ENCODE peak calls at places on chromosome 12, in ten cellular contexts. One of them, this sample, is unnamed.

GRCh38 chr12:69540606-69541386 is 44.5 kb upstream of the CCT2 start:
- DNase-seq in CD4-positive, alpha-beta T cell: no peak
- DNase-seq in SK-N-SH: no peak
- DNase-seq in tibial nerve: no peak
- DNase-seq in body of pancreas: no peak
- DNase-seq in CD8-positive, alpha-beta T cell: no peak
- DNase-seq in cardiac muscle cell: no peak
- DNase-seq in lower leg skin: no peak
- DNase-seq in fibroblast of the aortic adventitia: peak; percentile 74
- DNase-seq in nephron progenitor cell: no peak
- DNase-seq in this sample: no peak

GRCh38 chr12:9049520-9050133 is 60.3 kb downstream of the KLRG1 start:
- DNase-seq in cardiac muscle cell: peak; percentile 56
- DNase-seq in CD4-positive, alpha-beta T cell: no peak
- DNase-seq in tibial nerve: no peak
- DNase-seq in fibroblast of the aortic adventitia: peak; percentile 73
- DNase-seq in CD8-positive, alpha-beta T cell: peak; percentile 30
- DNase-seq in body of pancreas: no peak
- DNase-seq in lower leg skin: no peak
- DNase-seq in SK-N-SH: peak; percentile 44
- DNase-seq in nephron progenitor cell: peak; percentile 15
- DNase-seq in this sample: peak; percentile 40

GRCh38 chr12:112971248-112971647 is 7.1 kb upstream of the OAS2 start:
- DNase-seq in tibial nerve: no peak
- DNase-seq in SK-N-SH: peak; percentile 78
- DNase-seq in cardiac muscle cell: no peak
- DNase-seq in lower leg skin: no peak
- DNase-seq in fibroblast of the aortic adventitia: no peak
- DNase-seq in body of pancreas: no peak
- DNase-seq in CD8-positive, alpha-beta T cell: no peak
- DNase-seq in nephron progenitor cell: no peak
- DNase-seq in CD4-positive, alpha-beta T cell: no peak
- DNase-seq in this sample: no peak

GRCh38 chr12:23462546-23462945 is 486.9 kb downstream of the SOX5 start:
- DNase-seq in cardiac muscle cell: no peak
- DNase-seq in CD4-positive, alpha-beta T cell: no peak
- DNase-seq in CD8-positive, alpha-beta T cell: no peak
- DNase-seq in lower leg skin: no peak
- DNase-seq in body of pancreas: no peak
- DNase-seq in nephron progenitor cell: no peak
- DNase-seq in tibial nerve: no peak
- DNase-seq in fibroblast of the aortic adventitia: no peak
- DNase-seq in SK-N-SH: no peak
- DNase-seq in this sample: no peak

GRCh38 chr12:90399317-90399716 is 555.7 kb downstream of the CCER1 start:
- DNase-seq in nephron progenitor cell: no peak
- DNase-seq in CD8-positive, alpha-beta T cell: no peak
- DNase-seq in CD4-positive, alpha-beta T cell: no peak
- DNase-seq in lower leg skin: no peak
- DNase-seq in SK-N-SH: no peak
- DNase-seq in fibroblast of the aortic adventitia: peak; percentile 70
- DNase-seq in cardiac muscle cell: no peak
- DNase-seq in body of pancreas: no peak
- DNase-seq in tibial nerve: no peak
- DNase-seq in this sample: no peak

GRCh38 chr12:106669216-106669615 is 86.4 kb downstream of the RFX4 start:
- DNase-seq in tibial nerve: no peak
- DNase-seq in CD8-positive, alpha-beta T cell: no peak
- DNase-seq in SK-N-SH: no peak
- DNase-seq in cardiac muscle cell: no peak
- DNase-seq in fibroblast of the aortic adventitia: no peak
- DNase-seq in nephron progenitor cell: no peak
- DNase-seq in CD4-positive, alpha-beta T cell: no peak
- DNase-seq in body of pancreas: no peak
- DNase-seq in lower leg skin: no peak
- DNase-seq in this sample: no peak

GRCh38 chr12:15962760-15963159 is 51.6 kb downstream of the DERA start:
- DNase-seq in nephron progenitor cell: no peak
- DNase-seq in body of pancreas: no peak
- DNase-seq in lower leg skin: no peak
- DNase-seq in SK-N-SH: no peak
- DNase-seq in CD8-positive, alpha-beta T cell: no peak
- DNase-seq in tibial nerve: no peak
- DNase-seq in cardiac muscle cell: no peak
- DNase-seq in CD4-positive, alpha-beta T cell: no peak
- DNase-seq in fibroblast of the aortic adventitia: peak; percentile 7
- DNase-seq in this sample: no peak

GRCh38 chr12:88067301-88067700 is 38.1 kb upstream of the C12orf50 start:
- DNase-seq in fibroblast of the aortic adventitia: no peak
- DNase-seq in CD4-positive, alpha-beta T cell: no peak
- DNase-seq in cardiac muscle cell: no peak
- DNase-seq in SK-N-SH: no peak
- DNase-seq in lower leg skin: no peak
- DNase-seq in CD8-positive, alpha-beta T cell: no peak
- DNase-seq in tibial nerve: no peak
- DNase-seq in nephron progenitor cell: no peak
- DNase-seq in body of pancreas: no peak
- DNase-seq in this sample: no peak

GRCh38 chr12:95102916-95103671 is 29.7 kb upstream of the NR2C1 start:
- DNase-seq in tibial nerve: no peak
- DNase-seq in body of pancreas: no peak
- DNase-seq in CD4-positive, alpha-beta T cell: no peak
- DNase-seq in CD8-positive, alpha-beta T cell: no peak
- DNase-seq in lower leg skin: no peak
- DNase-seq in nephron progenitor cell: no peak
- DNase-seq in SK-N-SH: no peak
- DNase-seq in cardiac muscle cell: no peak
- DNase-seq in fibroblast of the aortic adventitia: peak; percentile 33
- DNase-seq in this sample: no peak

GRCh38 chr12:115357681-115358080 is 673.7 kb upstream of the TBX3 start:
- DNase-seq in SK-N-SH: no peak
- DNase-seq in cardiac muscle cell: no peak
- DNase-seq in fibroblast of the aortic adventitia: no peak
- DNase-seq in nephron progenitor cell: no peak
- DNase-seq in CD4-positive, alpha-beta T cell: no peak
- DNase-seq in tibial nerve: no peak
- DNase-seq in CD8-positive, alpha-beta T cell: no peak
- DNase-seq in lower leg skin: peak; percentile 77
- DNase-seq in body of pancreas: no peak
- DNase-seq in this sample: no peak

GRCh38 chr12:115362319-115362976 is 678.5 kb upstream of the TBX3 start:
- DNase-seq in nephron progenitor cell: no peak
- DNase-seq in lower leg skin: no peak
- DNase-seq in fibroblast of the aortic adventitia: peak; percentile 63
- DNase-seq in CD4-positive, alpha-beta T cell: no peak
- DNase-seq in SK-N-SH: peak; percentile 36
- DNase-seq in cardiac muscle cell: no peak
- DNase-seq in tibial nerve: no peak
- DNase-seq in body of pancreas: no peak
- DNase-seq in CD8-positive, alpha-beta T cell: no peak
- DNase-seq in this sample: no peak
- TF ChIP-seq CTCF in nephron progenitor cell: no peak
- TF ChIP-seq CTCF in lower leg skin: no peak
- TF ChIP-seq CTCF in fibroblast of the aortic adventitia: peak; percentile 43
- TF ChIP-seq CTCF in CD4-positive, alpha-beta T cell: no peak
- TF ChIP-seq CTCF in SK-N-SH: peak; percentile 55
- TF ChIP-seq CTCF in cardiac muscle cell: no peak
- TF ChIP-seq CTCF in tibial nerve: no peak
- TF ChIP-seq CTCF in body of pancreas: no peak
- TF ChIP-seq CTCF in CD8-positive, alpha-beta T cell: no peak
- TF ChIP-seq CTCF in this sample: no peak

GRCh38 chr12:118982308-118982707 is 967 bp downstream of the SRRM4 start:
- DNase-seq in body of pancreas: no peak
- DNase-seq in CD8-positive, alpha-beta T cell: no peak
- DNase-seq in tibial nerve: no peak
- DNase-seq in cardiac muscle cell: no peak
- DNase-seq in lower leg skin: no peak
- DNase-seq in nephron progenitor cell: no peak
- DNase-seq in fibroblast of the aortic adventitia: no peak
- DNase-seq in SK-N-SH: no peak
- DNase-seq in CD4-positive, alpha-beta T cell: no peak
- DNase-seq in this sample: no peak

GRCh38 chr12:118983147-118983824 is 1.9 kb downstream of the SRRM4 start:
- DNase-seq in SK-N-SH: peak; percentile 33
- DNase-seq in fibroblast of the aortic adventitia: no peak
- DNase-seq in nephron progenitor cell: no peak
- DNase-seq in CD4-positive, alpha-beta T cell: no peak
- DNase-seq in cardiac muscle cell: no peak
- DNase-seq in body of pancreas: no peak
- DNase-seq in tibial nerve: no peak
- DNase-seq in lower leg skin: no peak
- DNase-seq in CD8-positive, alpha-beta T cell: no peak
- DNase-seq in this sample: no peak

GRCh38 chr12:118980407-118981014 is 830 bp upstream of the SRRM4 start:
- DNase-seq in cardiac muscle cell: peak; percentile 28
- DNase-seq in lower leg skin: no peak
- DNase-seq in tibial nerve: no peak
- DNase-seq in nephron progenitor cell: peak; percentile 44
- DNase-seq in CD8-positive, alpha-beta T cell: no peak
- DNase-seq in CD4-positive, alpha-beta T cell: no peak
- DNase-seq in SK-N-SH: peak; percentile 70
- DNase-seq in body of pancreas: no peak
- DNase-seq in fibroblast of the aortic adventitia: no peak
- DNase-seq in this sample: peak; percentile 40

GRCh38 chr12:118981285-118982201 is at the start of gene SRRM4:
- DNase-seq in SK-N-SH: peak; percentile 90
- DNase-seq in body of pancreas: peak; percentile 16
- DNase-seq in CD4-positive, alpha-beta T cell: no peak
- DNase-seq in nephron progenitor cell: peak; percentile 96
- DNase-seq in CD8-positive, alpha-beta T cell: no peak
- DNase-seq in fibroblast of the aortic adventitia: no peak
- DNase-seq in lower leg skin: no peak
- DNase-seq in tibial nerve: no peak
- DNase-seq in cardiac muscle cell: peak; percentile 90
- DNase-seq in this sample: peak; percentile 74

GRCh38 chr12:118979763-118980406 is 1.5 kb upstream of the SRRM4 start:
- DNase-seq in body of pancreas: peak; percentile 52
- DNase-seq in CD8-positive, alpha-beta T cell: no peak
- DNase-seq in lower leg skin: no peak
- DNase-seq in SK-N-SH: peak; percentile 73
- DNase-seq in nephron progenitor cell: peak; percentile 70
- DNase-seq in cardiac muscle cell: peak; percentile 88
- DNase-seq in fibroblast of the aortic adventitia: peak; percentile 35
- DNase-seq in CD4-positive, alpha-beta T cell: no peak
- DNase-seq in tibial nerve: no peak
- DNase-seq in this sample: peak; percentile 79
- TF ChIP-seq CTCF in body of pancreas: peak; percentile 57
- TF ChIP-seq CTCF in CD8-positive, alpha-beta T cell: no peak
- TF ChIP-seq CTCF in lower leg skin: no peak
- TF ChIP-seq CTCF in SK-N-SH: peak; percentile 64
- TF ChIP-seq CTCF in nephron progenitor cell: peak; percentile 80
- TF ChIP-seq CTCF in cardiac muscle cell: peak; percentile 75
- TF ChIP-seq CTCF in fibroblast of the aortic adventitia: peak; percentile 52
- TF ChIP-seq CTCF in CD4-positive, alpha-beta T cell: no peak
- TF ChIP-seq CTCF in tibial nerve: peak; percentile 31
- TF ChIP-seq CTCF in this sample: peak; percentile 84

GRCh38 chr12:54358620-54358944 is 5.7 kb downstream of the GPR84 start:
- DNase-seq in body of pancreas: no peak
- DNase-seq in fibroblast of the aortic adventitia: no peak
- DNase-seq in cardiac muscle cell: no peak
- DNase-seq in CD4-positive, alpha-beta T cell: no peak
- DNase-seq in CD8-positive, alpha-beta T cell: no peak
- DNase-seq in SK-N-SH: no peak
- DNase-seq in nephron progenitor cell: no peak
- DNase-seq in tibial nerve: no peak
- DNase-seq in lower leg skin: no peak
- DNase-seq in this sample: no peak
- TF ChIP-seq CTCF in body of pancreas: no peak
- TF ChIP-seq CTCF in fibroblast of the aortic adventitia: no peak
- TF ChIP-seq CTCF in cardiac muscle cell: no peak
- TF ChIP-seq CTCF in CD4-positive, alpha-beta T cell: no peak
- TF ChIP-seq CTCF in CD8-positive, alpha-beta T cell: no peak
- TF ChIP-seq CTCF in SK-N-SH: no peak
- TF ChIP-seq CTCF in nephron progenitor cell: no peak
- TF ChIP-seq CTCF in tibial nerve: no peak
- TF ChIP-seq CTCF in lower leg skin: no peak
- TF ChIP-seq CTCF in this sample: no peak

GRCh38 chr12:32671930-32672785 is 6.9 kb upstream of the DNM1L start:
- DNase-seq in nephron progenitor cell: peak; percentile 22
- DNase-seq in SK-N-SH: peak; percentile 85
- DNase-seq in tibial nerve: peak; percentile 74
- DNase-seq in body of pancreas: peak; percentile 67
- DNase-seq in CD8-positive, alpha-beta T cell: no peak
- DNase-seq in CD4-positive, alpha-beta T cell: no peak
- DNase-seq in lower leg skin: no peak
- DNase-seq in cardiac muscle cell: peak; percentile 55
- DNase-seq in fibroblast of the aortic adventitia: peak; percentile 92
- DNase-seq in this sample: peak; percentile 38
- TF ChIP-seq CTCF in nephron progenitor cell: peak; percentile 54
- TF ChIP-seq CTCF in SK-N-SH: peak; percentile 73
- TF ChIP-seq CTCF in tibial nerve: peak; percentile 77
- TF ChIP-seq CTCF in body of pancreas: peak; percentile 52
- TF ChIP-seq CTCF in CD8-positive, alpha-beta T cell: no peak
- TF ChIP-seq CTCF in CD4-positive, alpha-beta T cell: no peak
- TF ChIP-seq CTCF in lower leg skin: no peak
- TF ChIP-seq CTCF in cardiac muscle cell: peak; percentile 61
- TF ChIP-seq CTCF in fibroblast of the aortic adventitia: peak; percentile 52
- TF ChIP-seq CTCF in this sample: peak; percentile 33

DNA sequence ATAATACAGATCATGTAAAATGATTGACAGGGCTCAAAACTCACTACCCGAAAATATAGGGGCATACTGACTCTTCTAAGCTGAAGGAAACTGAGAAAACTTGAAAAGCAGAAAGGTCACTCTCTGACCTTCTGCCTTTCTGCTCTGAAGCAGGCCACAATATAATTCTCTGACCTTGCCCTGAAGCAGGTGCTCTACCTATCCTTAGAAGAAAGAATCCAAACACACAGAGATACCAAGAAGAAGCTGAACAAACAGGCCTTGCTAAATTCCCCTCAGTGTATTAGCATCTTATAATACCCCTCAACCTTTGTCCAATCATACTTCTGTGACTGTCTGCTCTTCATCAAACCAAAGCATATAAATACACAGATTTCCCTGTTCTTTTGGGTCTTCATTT is 60.9 kb upstream of the BBS10 start:
- DNase-seq in CD8-positive, alpha-beta T cell: no peak
- DNase-seq in cardiac muscle cell: no peak
- DNase-seq in SK-N-SH: no peak
- DNase-seq in lower leg skin: no peak
- DNase-seq in tibial nerve: no peak
- DNase-seq in CD4-positive, alpha-beta T cell: no peak
- DNase-seq in nephron progenitor cell: no peak
- DNase-seq in fibroblast of the aortic adventitia: no peak
- DNase-seq in body of pancreas: no peak
- DNase-seq in this sample: no peak
- TF ChIP-seq CTCF in CD8-positive, alpha-beta T cell: no peak
- TF ChIP-seq CTCF in cardiac muscle cell: no peak
- TF ChIP-seq CTCF in SK-N-SH: no peak
- TF ChIP-seq CTCF in lower leg skin: no peak
- TF ChIP-seq CTCF in tibial nerve: no peak
- TF ChIP-seq CTCF in CD4-positive, alpha-beta T cell: no peak
- TF ChIP-seq CTCF in nephron progenitor cell: no peak
- TF ChIP-seq CTCF in fibroblast of the aortic adventitia: no peak
- TF ChIP-seq CTCF in body of pancreas: no peak
- TF ChIP-seq CTCF in this sample: no peak